ENCODE peak calls at places on chromosomes 7 and 10, in four cellular contexts. F is HepG2, M is H1, D is GM12878. Z is an unnamed sample. For H4K20me1, the result is how much of the 10 kb centered on the place peaks cover.

GRCh38 chr7:117993377-117994003 is 120.2 kb upstream of the CTTNBP2 start:
- DNase-seq in M (peak), F (peak), D (no peak), Z (peak)

GRCh38 chr7:3028071-3028766 is 15.4 kb downstream of the CARD11 start:
- DNase-seq in D (no peak), F (no peak), M (no peak), Z (peak)

GRCh38 chr10:94076325-94076841 is 82.7 kb downstream of the PLCE1 start:
- DNase-seq in D (no peak), M (no peak), F (peak), Z (peak)

GRCh38 chr10:4183761-4184261 is 398.8 kb upstream of the KLF6 start:
- DNase-seq in D (no peak), F (no peak), M (no peak), Z (no peak)

GRCh38 chr10:42943025-42943818 is 133.6 kb upstream of the RET start:
- DNase-seq in M (no peak), D (no peak), F (no peak), Z (no peak)

GRCh38 chr10:7962592-7962991 is 91.9 kb upstream of the GATA3 start:
- DNase-seq in F (no peak), M (no peak), D (no peak), Z (no peak)

GRCh38 chr10:90352288-90352687 is 505.6 kb downstream of the HTR7 start:
- DNase-seq in D (no peak), F (no peak), M (no peak), Z (no peak)

GRCh38 chr7:157537056-157537455 is 200.3 kb downstream of the DNAJB6 start:
- DNase-seq in M (no peak), D (no peak), F (no peak), Z (no peak)

GRCh38 chr7:75639071-75639892 is 99.5 kb downstream of the HIP1 start:
- DNase-seq in M (no peak), F (no peak), D (no peak), Z (peak)

GRCh38 chr10:51137741-51138529 is 63.6 kb downstream of the PRKG1 start:
- DNase-seq in D (no peak), F (no peak), M (no peak), Z (no peak)

DNA sequence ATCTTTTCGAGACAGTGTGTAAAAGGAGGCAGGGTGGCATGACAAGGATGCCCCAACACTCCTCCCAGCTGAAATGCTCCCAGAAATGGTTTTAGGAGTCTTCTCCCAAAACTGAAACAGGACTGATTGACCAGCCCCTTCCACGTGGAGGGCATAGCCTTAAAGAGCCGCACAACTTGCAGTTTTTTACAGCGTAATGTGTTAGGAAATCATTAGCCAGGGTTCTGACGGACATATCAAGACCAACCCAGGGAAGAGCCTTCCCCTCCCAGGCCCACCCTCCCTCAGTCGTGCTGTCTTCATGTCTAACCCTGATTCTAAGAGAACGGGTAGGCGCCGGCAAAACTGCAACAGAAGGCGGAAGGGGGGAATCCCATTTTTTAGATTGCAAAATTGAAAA is 224.5 kb downstream of the TNS3 start:
- DNase-seq in D (no peak), F (no peak), M (no peak), Z (no peak)
- H4K20me1 ChIP-seq in D (under half), F (under half), M (under half), Z (half or more)

DNA sequence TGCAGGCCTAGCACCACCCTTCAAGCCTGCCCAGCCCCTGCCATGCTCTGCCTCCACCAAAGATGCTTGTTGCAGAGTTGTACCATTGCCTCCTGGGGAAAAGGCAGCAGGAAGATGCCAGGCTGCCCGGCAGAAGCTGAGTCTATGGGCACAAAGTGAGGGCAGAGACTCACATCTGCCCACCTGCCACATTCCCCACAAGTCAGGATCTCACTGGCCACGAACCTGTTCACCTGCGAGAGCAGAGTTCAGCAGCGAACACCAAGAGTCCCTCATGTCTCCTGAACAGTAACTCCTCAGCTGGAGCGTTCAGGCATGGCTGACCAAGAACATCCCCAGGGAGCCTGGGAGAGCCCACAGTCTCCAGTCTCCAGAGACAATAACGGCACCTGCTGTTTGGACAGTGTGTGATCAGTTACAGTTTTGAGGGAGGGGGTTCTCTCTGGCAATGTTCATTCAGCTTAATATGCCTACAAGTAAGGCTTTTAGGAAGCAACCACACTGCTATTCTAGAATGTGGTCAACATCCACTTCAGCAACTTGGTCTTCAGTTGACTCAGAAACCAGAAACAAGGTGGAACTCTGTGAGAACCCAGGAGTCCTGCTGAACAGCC is 78.5 kb downstream of the GRID1 start:
- DNase-seq in F (no peak), D (no peak), M (no peak), Z (peak)
- TF ChIP-seq TCF12 in F (no peak), D (no peak), M (no peak), Z (no peak)

DNA sequence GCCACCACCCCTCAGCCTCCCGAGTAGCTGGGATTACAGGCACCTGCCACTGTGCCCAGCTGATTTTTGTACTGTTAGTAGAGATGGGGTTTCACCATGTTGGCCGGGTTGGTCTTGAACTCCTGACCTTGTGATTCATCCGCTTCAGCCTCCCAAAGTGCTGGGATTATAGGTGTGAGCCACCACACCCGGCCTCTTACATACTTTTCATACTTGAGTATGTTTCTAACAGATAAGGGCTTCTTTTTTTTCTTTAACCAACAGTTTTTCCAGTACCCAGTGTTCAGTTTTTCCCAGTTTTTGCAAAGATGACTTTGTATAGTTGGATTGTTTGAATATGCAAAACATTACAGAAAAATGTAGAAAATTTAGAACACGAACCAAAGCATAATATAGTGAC is 7.7 kb downstream of the EIF4H start:
- DNase-seq in D (no peak), F (no peak), M (no peak), Z (no peak)
- H4K20me1 ChIP-seq in D (under half), F (half or more), M (under half), Z (half or more)

GRCh38 chr10:16547973-16548372 is 26.3 kb upstream of the C1QL3 start:
- DNase-seq in M (no peak), D (no peak), F (no peak), Z (no peak)

GRCh38 chr10:16545126-16545736 is 23.6 kb upstream of the C1QL3 start:
- DNase-seq in F (peak), D (no peak), M (no peak), Z (peak)
- TF ChIP-seq TCF12 in F (no peak), D (no peak), M (no peak), Z (no peak)

GRCh38 chr7:77571791-77572190 is 34.7 kb downstream of the PTPN12 start:
- DNase-seq in D (no peak), F (no peak), M (no peak), Z (no peak)

GRCh38 chr7:77570330-77571011 is 33.4 kb downstream of the PTPN12 start:
- DNase-seq in D (no peak), M (no peak), F (peak), Z (no peak)

GRCh38 chr7:77566421-77566820 is 29.3 kb downstream of the PTPN12 start:
- DNase-seq in M (no peak), F (no peak), D (no peak), Z (no peak)

GRCh38 chr7:77565917-77566316 is 28.8 kb downstream of the PTPN12 start:
- DNase-seq in D (no peak), F (no peak), M (no peak), Z (no peak)

GRCh38 chr7:77569514-77570232 is 32.6 kb downstream of the PTPN12 start:
- DNase-seq in M (no peak), D (no peak), F (no peak), Z (no peak)
- H4K20me1 ChIP-seq in M (under half), D (under half), F (under half), Z (under half)

GRCh38 chr10:24467094-24467493 is 256.6 kb downstream of the ARHGAP21 start:
- DNase-seq in F (no peak), D (no peak), M (no peak), Z (no peak)
- TF ChIP-seq TCF12 in F (no peak), D (no peak), M (no peak), Z (no peak)